ENCODE peak calls at places on chromosomes 16 and 17, in four cellular contexts. A, J, W and V are unnamed samples. For H3K36me3, the result is how much of the 10 kb centered on the place peaks cover.

GRCh38 chr17:19372866-19373505 is 5.3 kb upstream of the MAPK7 start:
- DNase-seq in A (no peak), J (peak), W (no peak), V (no peak)

GRCh38 chr17:31533546-31534155 is 142.2 kb downstream of the RAB11FIP4 start:
- DNase-seq in A (no peak), J (peak), W (no peak), V (no peak)

GRCh38 chr17:45117848-45118646 is 14.3 kb downstream of the PLCD3 start:
- DNase-seq in A (no peak), J (peak), W (no peak), V (no peak)

GRCh38 chr17:46979023-46979870 is at the start of gene RPRML:
- DNase-seq in A (no peak), J (peak), W (no peak), V (no peak)

GRCh38 chr17:50541916-50542688 is 4.9 kb upstream of the SPATA20 start:
- DNase-seq in A (no peak), J (peak), W (peak), V (no peak)

GRCh38 chr16:50323335-50324011 is 45.3 kb downstream of the BRD7 start:
- DNase-seq in A (no peak), J (peak), W (peak), V (no peak)

GRCh38 chr16:50751528-50751927 is 9.6 kb downstream of the CYLD start:
- DNase-seq in A (no peak), J (no peak), W (no peak), V (no peak)

GRCh38 chr17:72380120-72380519 is 259.3 kb downstream of the SOX9 start:
- DNase-seq in A (no peak), J (peak), W (no peak), V (no peak)

GRCh38 chr17:55444471-55445441 is 23.1 kb upstream of the MMD start:
- DNase-seq in A (no peak), J (no peak), W (no peak), V (no peak)

GRCh38 chr17:72580321-72581127 is 459.7 kb downstream of the SOX9 start:
- DNase-seq in A (no peak), J (no peak), W (no peak), V (no peak)

GRCh38 chr17:57143341-57143740 is 58.3 kb downstream of the AKAP1 start:
- DNase-seq in A (no peak), J (no peak), W (no peak), V (no peak)

GRCh38 chr16:88570691-88571092 is 489 bp downstream of the ZC3H18 start:
- DNase-seq in A (no peak), J (no peak), W (no peak), V (no peak)

GRCh38 chr16:73040735-73041402 is 7.1 kb downstream of the ZFHX3 start:
- DNase-seq in A (no peak), J (no peak), W (no peak), V (no peak)

GRCh38 chr17:17840751-17841591 is 4.2 kb upstream of the SREBF1 start:
- DNase-seq in A (no peak), J (peak), W (peak), V (no peak)

GRCh38 chr17:38608648-38609047 is 2.9 kb upstream of the SRCIN1 start:
- DNase-seq in A (no peak), J (peak), W (no peak), V (no peak)

GRCh38 chr17:1216209-1216937 is 36.6 kb upstream of the ABR start:
- DNase-seq in A (no peak), J (peak), W (no peak), V (no peak)

GRCh38 chr17:66702106-66702936 is 132.6 kb upstream of the CACNG5 start:
- DNase-seq in A (no peak), J (no peak), W (no peak), V (no peak)

GRCh38 chr16:82034981-82035612 is at the start of gene HSD17B2:
- DNase-seq in A (no peak), J (no peak), W (no peak), V (no peak)

GRCh38 chr17:74833501-74834361 is 26.0 kb downstream of the GRIN2C start:
- DNase-seq in A (no peak), J (peak), W (peak), V (no peak)

GRCh38 chr16:71626858-71627213 is 852 bp downstream of the MARVELD3 start:
- DNase-seq in A (no peak), J (no peak), W (no peak), V (no peak)

GRCh38 chr16:56302506-56302905 is 111.2 kb downstream of the GNAO1 start:
- DNase-seq in A (no peak), J (no peak), W (no peak), V (no peak)

GRCh38 chr17:7293821-7294613 is 422 bp downstream of the YBX2 start:
- DNase-seq in A (no peak), J (peak), W (no peak), V (no peak)

GRCh38 chr16:46887524-46887854 is 3.3 kb downstream of the GPT2 start:
- DNase-seq in A (no peak), J (no peak), W (no peak), V (no peak)

GRCh38 chr16:17225551-17225950 is 245.2 kb downstream of the XYLT1 start:
- DNase-seq in A (no peak), J (peak), W (no peak), V (no peak)

GRCh38 chr16:67770371-67770991 is 35.9 kb downstream of the RANBP10 start:
- DNase-seq in A (no peak), J (no peak), W (no peak), V (no peak)
- H3K36me3 ChIP-seq in A (under half), J (under half), W (under half), V (under half)

GRCh38 chr16:23670137-23670776 is 8.4 kb upstream of the PLK1 start:
- DNase-seq in A (no peak), J (peak), W (no peak), V (no peak)
- H3K36me3 ChIP-seq in A (half or more), J (half or more), W (under half), V (under half)

GRCh38 chr16:89815639-89816348 is 653 bp downstream of the FANCA start:
- DNase-seq in A (no peak), J (peak), W (no peak), V (no peak)
- H3K36me3 ChIP-seq in A (under half), J (under half), W (under half), V (under half)

DNA sequence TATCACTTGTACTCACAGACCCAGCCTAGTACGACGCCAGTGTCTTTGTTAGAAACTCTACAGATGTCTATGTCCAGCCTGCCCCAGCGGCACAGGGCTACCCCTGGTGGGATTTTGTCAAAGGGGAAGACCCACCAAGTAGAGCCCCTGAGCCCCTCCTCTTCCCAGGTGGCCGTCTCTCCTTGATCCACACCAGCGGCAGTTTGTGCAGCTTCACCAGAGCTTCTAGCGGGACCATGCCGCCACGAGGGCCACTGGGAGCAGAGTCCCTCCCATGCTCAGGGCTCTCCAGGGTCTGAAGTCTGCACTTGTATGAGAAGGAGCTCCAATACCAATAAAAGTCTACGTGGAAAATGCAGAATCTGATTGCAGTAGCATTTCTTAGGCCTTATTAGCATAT is 157.1 kb downstream of the RPTOR start:
- DNase-seq in A (no peak), J (no peak), W (no peak), V (no peak)
- H3K36me3 ChIP-seq in A (under half), J (under half), W (under half), V (under half)

DNA sequence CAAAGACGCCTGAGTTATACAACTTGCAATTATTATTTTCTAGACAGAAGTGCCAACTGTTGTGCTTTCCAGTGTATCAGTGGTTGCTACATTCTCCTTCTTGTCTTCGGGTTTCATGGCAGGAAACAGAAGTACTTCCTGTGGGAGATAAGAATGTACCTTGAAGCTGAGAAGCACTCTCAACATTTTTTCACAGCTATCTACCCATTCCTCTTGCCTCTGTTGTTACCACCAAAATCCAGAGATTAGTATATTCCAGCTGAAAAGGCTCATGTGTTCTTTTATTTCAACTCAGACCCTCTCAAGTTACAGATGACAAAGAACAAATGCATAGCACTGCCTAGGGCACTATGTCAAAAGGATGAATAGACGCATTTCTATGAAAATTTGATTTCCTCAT is 4.8 kb upstream of the ADAT1 start:
- DNase-seq in A (no peak), J (no peak), W (no peak), V (no peak)
- H3K36me3 ChIP-seq in A (half or more), J (half or more), W (under half), V (half or more)